ENCODE peak calls at places on chromosomes 5 and 9, in four cellular contexts. K, D, I and J are unnamed samples.

GRCh38 chr9:113399646-113400200 is 1.4 kb downstream of the ALAD start:
- DNase-seq in I (no peak), D (no peak), K (no peak), J (no peak)

GRCh38 chr9:97907051-97907450 is 15.2 kb downstream of the TRMO start:
- DNase-seq in D (no peak), I (peak; percentile 92), K (no peak), J (no peak)

GRCh38 chr9:129259373-129259772 is 81.3 kb upstream of the IER5L start:
- DNase-seq in K (no peak), D (no peak), I (no peak), J (no peak)

GRCh38 chr9:135577256-135577655 is 15.7 kb downstream of the PAEP start:
- DNase-seq in I (no peak), D (no peak), K (no peak), J (no peak)

GRCh38 chr5:125597338-125597737 is 825.9 kb upstream of the GRAMD2B start:
- DNase-seq in D (no peak), K (no peak), I (no peak), J (no peak)

GRCh38 chr9:91903126-91903911 is 46.7 kb downstream of the ROR2 start:
- DNase-seq in K (no peak), D (no peak), I (peak; percentile 79), J (no peak)

GRCh38 chr5:4700082-4700481 is 440.0 kb upstream of the ADAMTS16 start:
- DNase-seq in D (no peak), K (peak; percentile 10), I (peak; percentile 40), J (no peak)

GRCh38 chr9:116555102-116555501 is 132.0 kb upstream of the TRIM32 start:
- DNase-seq in I (no peak), D (no peak), K (no peak), J (no peak)

GRCh38 chr9:90287567-90288274 is 354.9 kb downstream of the DIRAS2 start:
- DNase-seq in D (peak; percentile 48), K (no peak), I (no peak), J (peak; percentile 13)

GRCh38 chr5:15004506-15004905 is 132.9 kb upstream of the ANKH start:
- DNase-seq in I (no peak), K (no peak), D (no peak), J (no peak)

GRCh38 chr5:135208555-135209494 is 174.8 kb upstream of the PITX1 start:
- DNase-seq in I (no peak), K (no peak), D (no peak), J (no peak)

GRCh38 chr9:134320916-134321570 is 5.2 kb upstream of the RXRA start:
- DNase-seq in K (no peak), D (no peak), I (no peak), J (no peak)

GRCh38 chr5:56516936-56517521 is 283.9 kb upstream of the ANKRD55 start:
- DNase-seq in D (no peak), K (no peak), I (peak; percentile 51), J (no peak)

GRCh38 chr5:65825388-65826328 is 100.7 kb upstream of the ERBIN start:
- DNase-seq in D (peak; percentile 77), K (no peak), I (peak; percentile 86), J (no peak)

GRCh38 chr5:138466058-138466899 is 1.0 kb downstream of the EGR1 start:
- DNase-seq in I (no peak), D (no peak), K (no peak), J (no peak)

GRCh38 chr9:134557331-134557730 is 84.3 kb upstream of the COL5A1 start:
- DNase-seq in D (no peak), K (no peak), I (no peak), J (no peak)

GRCh38 chr9:24939099-24939850 is 393.6 kb upstream of the IZUMO3 start:
- DNase-seq in K (no peak), I (no peak), D (no peak), J (no peak)

GRCh38 chr5:176789873-176790615 is 20.3 kb upstream of the UNC5A start:
- DNase-seq in D (no peak), K (no peak), I (no peak), J (no peak)

GRCh38 chr9:123457586-123457985 is 101.6 kb downstream of the CRB2 start:
- DNase-seq in I (no peak), K (no peak), D (no peak), J (no peak)

GRCh38 chr9:34430843-34431437 is 27.4 kb downstream of the FAM219A start:
- DNase-seq in K (peak; percentile 30), I (peak; percentile 22), D (no peak), J (no peak)

GRCh38 chr5:27241564-27242257 is 203.3 kb upstream of the CDH9 start:
- DNase-seq in K (no peak), D (no peak), I (no peak), J (no peak)

GRCh38 chr5:132714456-132715307 is 22.7 kb downstream of the KIF3A start:
- DNase-seq in D (no peak), K (no peak), I (no peak), J (no peak)

GRCh38 chr5:83865579-83865978 is 144.9 kb upstream of the HAPLN1 start:
- DNase-seq in K (no peak), I (no peak), D (no peak), J (no peak)

GRCh38 chr5:177498013-177498847 is 826 bp upstream of the PDLIM7 start:
- DNase-seq in K (peak; percentile 66), I (no peak), D (no peak), J (no peak)

GRCh38 chr9:4097991-4098390 is 201.9 kb downstream of the GLIS3 start:
- DNase-seq in D (no peak), K (no peak), I (no peak), J (no peak)

GRCh38 chr9:84339951-84340350 is 607 bp downstream of the SLC28A3 start:
- DNase-seq in I (no peak), K (no peak), D (no peak), J (no peak)

GRCh38 chr5:33379757-33380156 is 61.0 kb upstream of the TARS1 start:
- DNase-seq in D (no peak), I (peak; percentile 26), K (peak; percentile 17), J (no peak)

DNA sequence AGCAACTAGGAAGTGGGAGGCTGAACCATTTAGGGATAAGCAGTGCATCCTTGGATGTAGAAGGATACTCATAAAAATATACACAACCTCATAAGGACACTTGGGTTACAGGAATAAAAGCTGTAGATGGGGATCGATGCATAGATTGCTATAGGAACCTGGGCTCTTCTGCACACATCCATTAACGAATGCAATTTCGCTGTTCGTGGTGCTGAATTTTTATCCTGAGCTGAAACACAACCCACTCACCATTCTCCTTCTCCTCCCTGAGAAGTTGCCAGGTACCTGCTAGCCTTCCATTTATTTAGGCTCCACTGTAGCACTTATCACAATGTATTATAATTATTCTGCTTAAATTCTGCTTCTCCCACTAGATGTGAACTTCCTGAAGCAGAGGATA is 320.6 kb upstream of the BRINP1 start:
- DNase-seq in K (no peak), D (no peak), I (no peak), J (no peak)
- TF ChIP-seq SPI1 in K (no peak), D (no peak), I (no peak), J (no peak)

GRCh38 chr9:121756477-121757285 is 105.2 kb downstream of the DAB2IP start:
- DNase-seq in K (no peak), D (no peak), I (no peak), J (no peak)

GRCh38 chr9:121755581-121755980 is 104.1 kb downstream of the DAB2IP start:
- DNase-seq in K (no peak), D (no peak), I (no peak), J (no peak)

GRCh38 chr9:121752929-121753328 is 101.5 kb downstream of the DAB2IP start:
- DNase-seq in I (no peak), K (no peak), D (no peak), J (no peak)

GRCh38 chr9:121753802-121754654 is 102.6 kb downstream of the DAB2IP start:
- DNase-seq in D (no peak), K (no peak), I (no peak), J (no peak)

GRCh38 chr9:121754655-121755436 is 103.4 kb downstream of the DAB2IP start:
- DNase-seq in K (no peak), I (no peak), D (no peak), J (no peak)
- TF ChIP-seq SPI1 in K (no peak), I (no peak), D (no peak), J (no peak)

DNA sequence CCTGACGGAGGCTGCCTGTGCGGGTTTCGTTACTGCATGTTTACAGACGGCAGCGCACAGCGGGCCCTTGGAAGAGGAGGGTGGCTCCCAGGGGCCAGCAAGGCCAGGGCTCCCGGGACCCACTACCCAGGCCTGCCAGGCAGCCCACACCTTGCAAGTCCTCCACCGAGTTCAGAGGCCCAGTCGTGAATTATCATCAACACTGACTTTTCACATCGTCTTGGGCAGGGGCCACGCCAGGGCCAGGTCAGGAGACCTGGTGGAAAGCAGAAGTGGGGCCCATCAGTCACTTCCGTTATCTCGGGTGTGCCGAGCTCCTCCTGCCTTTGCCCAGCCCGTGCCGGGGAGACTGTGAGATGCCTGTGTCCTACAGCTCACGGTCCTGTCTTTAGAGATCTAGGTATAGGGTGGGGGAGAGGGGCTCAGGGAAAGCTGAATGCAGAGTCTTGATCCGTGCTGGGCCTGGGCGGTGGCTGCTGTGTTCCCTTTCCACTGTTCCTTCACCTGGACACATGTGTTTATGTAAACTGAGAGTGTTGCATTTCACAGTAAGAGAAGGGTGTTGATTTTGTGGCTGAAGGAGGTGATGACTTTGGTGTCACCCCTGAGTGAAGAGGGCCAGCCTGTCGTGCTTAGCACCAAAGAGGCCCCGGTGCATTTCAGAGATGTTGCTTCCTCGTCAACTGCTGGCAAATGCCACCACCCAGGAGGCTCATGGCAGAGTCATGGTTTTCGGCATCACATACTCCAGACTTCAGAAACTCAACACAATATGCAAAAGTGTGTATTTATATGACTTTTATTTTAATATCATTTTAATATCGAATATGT is 175.2 kb downstream of the GAPVD1 start:
- DNase-seq in I (peak; percentile 83), D (no peak), K (no peak), J (no peak)
- TF ChIP-seq SPI1 in I (peak; percentile 99), D (no peak), K (peak; percentile 97), J (no peak)

GRCh38 chr5:179763215-179763945 is 30.4 kb upstream of the LTC4S start:
- DNase-seq in I (peak; percentile 65), D (no peak), K (peak; percentile 75), J (no peak)

GRCh38 chr5:179766726-179767455 is 26.9 kb upstream of the LTC4S start:
- DNase-seq in I (no peak), K (no peak), D (no peak), J (no peak)

GRCh38 chr5:179765400-179765799 is 28.4 kb upstream of the LTC4S start:
- DNase-seq in D (no peak), K (no peak), I (peak; percentile 48), J (no peak)

GRCh38 chr5:179768326-179769085 is 25.3 kb upstream of the LTC4S start:
- DNase-seq in K (no peak), I (no peak), D (no peak), J (no peak)

GRCh38 chr5:179766021-179766725 is 27.6 kb upstream of the LTC4S start:
- DNase-seq in K (peak; percentile 50), I (no peak), D (no peak), J (no peak)
- TF ChIP-seq SPI1 in K (no peak), I (no peak), D (no peak), J (no peak)

DNA sequence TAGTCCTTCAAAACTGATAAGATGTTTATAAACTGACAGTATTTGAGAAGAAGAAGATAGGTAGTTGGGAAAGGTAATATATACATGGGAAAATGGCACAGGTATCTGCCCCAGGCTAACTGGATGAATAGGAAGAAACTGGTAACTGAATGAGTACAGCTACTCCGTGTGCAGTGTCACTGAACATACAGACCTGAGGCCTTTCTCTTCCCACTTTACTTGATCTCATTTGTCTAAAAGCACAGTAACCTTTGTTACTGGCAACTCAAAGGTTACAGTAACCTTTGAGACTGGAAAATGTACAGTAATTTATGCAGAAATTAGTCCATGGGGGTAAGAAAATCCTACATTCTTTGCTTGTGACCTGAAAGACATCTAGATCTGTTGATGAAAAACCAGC is 735.0 kb upstream of the RIOK2 start:
- DNase-seq in D (no peak), K (no peak), I (no peak), J (no peak)
- TF ChIP-seq SPI1 in D (no peak), K (no peak), I (no peak), J (no peak)